ENCODE peak calls at places on chromosomes 11 and 22, in nine cellular contexts. A is epithelial cell of esophagus, I is ascending aorta, F is OCI-LY7, U is PC-9, E is PC-3, H is fibroblast of pulmonary artery, J is AG04450, T is cardiac muscle cell. O is an unnamed sample.

GRCh38 chr11:102293873-102294601 is 23.2 kb upstream of the BIRC3 start:
- DNase-seq in A (peak; percentile 70), I (no peak), F (peak; percentile 86), U (peak; percentile 64), E (peak; percentile 80), H (peak; percentile 69), J (no peak), T (peak; percentile 40), O (peak; percentile 53)

GRCh38 chr11:116882386-116882785 is 45.0 kb upstream of the APOA1 start:
- DNase-seq in A (peak; percentile 20), I (no peak), F (no peak), U (no peak), E (peak; percentile 32), H (peak; percentile 13), J (peak; percentile 61), T (no peak), O (peak; percentile 71)

GRCh38 chr11:65766535-65766934 is 14.2 kb downstream of the AP5B1 start:
- DNase-seq in A (no peak), I (no peak), F (no peak), U (no peak), E (peak; percentile 41), H (no peak), J (no peak), T (no peak), O (peak; percentile 2)

GRCh38 chr11:44894217-44894617 is 56.5 kb downstream of the TP53I11 start:
- DNase-seq in A (peak; percentile 48), I (no peak), F (peak; percentile 57), U (no peak), E (peak; percentile 65), H (peak; percentile 76), J (peak; percentile 53), T (peak; percentile 89), O (peak; percentile 15)

GRCh38 chr11:95503047-95503446 is 272.0 kb upstream of the SESN3 start:
- DNase-seq in A (peak; percentile 45), I (no peak), F (no peak), U (no peak), E (no peak), H (peak; percentile 40), J (no peak), T (no peak), O (no peak)

GRCh38 chr22:39897841-39898240 is 3.0 kb upstream of the GRAP2 start:
- DNase-seq in A (no peak), I (no peak), F (no peak), U (no peak), E (no peak), H (no peak), J (no peak), T (no peak), O (no peak)

GRCh38 chr22:36761553-36762240 is 14.2 kb downstream of the IFT27 start:
- DNase-seq in A (no peak), I (peak; percentile 31), F (no peak), U (no peak), E (no peak), H (no peak), J (no peak), T (no peak), O (no peak)

GRCh38 chr11:95541715-95542114 is 247.9 kb downstream of the FAM76B start:
- DNase-seq in A (no peak), I (no peak), F (no peak), U (no peak), E (no peak), H (no peak), J (no peak), T (no peak), O (no peak)

GRCh38 chr11:131884461-131885073 is 514.2 kb downstream of the NTM start:
- DNase-seq in A (no peak), I (no peak), F (no peak), U (no peak), E (no peak), H (no peak), J (no peak), T (no peak), O (no peak)

GRCh38 chr11:103024086-103024485 is 67.9 kb downstream of the DCUN1D5 start:
- DNase-seq in A (no peak), I (no peak), F (no peak), U (peak; percentile 44), E (no peak), H (peak; percentile 22), J (no peak), T (no peak), O (no peak)

GRCh38 chr11:27972432-27973170 is 135.4 kb downstream of the KIF18A start:
- DNase-seq in A (peak; percentile 19), I (no peak), F (no peak), U (no peak), E (no peak), H (peak; percentile 14), J (no peak), T (no peak), O (no peak)

GRCh38 chr22:40040927-40041326 is 46.2 kb downstream of the FAM83F start:
- DNase-seq in A (peak; percentile 74), I (peak; percentile 67), F (no peak), U (peak; percentile 68), E (peak; percentile 73), H (peak; percentile 80), J (no peak), T (peak; percentile 5), O (peak; percentile 37)

GRCh38 chr11:61609000-61609969 is 28.4 kb upstream of the SYT7 start:
- DNase-seq in A (no peak), I (no peak), F (no peak), U (no peak), E (peak; percentile 62), H (no peak), J (no peak), T (no peak), O (no peak)

GRCh38 chr11:69374110-69374981 is 80.4 kb downstream of the MYEOV start:
- DNase-seq in A (no peak), I (peak; percentile 55), F (peak; percentile 29), U (no peak), E (no peak), H (no peak), J (no peak), T (no peak), O (no peak)

GRCh38 chr22:45328822-45329535 is 19.2 kb downstream of the FAM118A start:
- DNase-seq in A (no peak), I (no peak), F (no peak), U (no peak), E (no peak), H (no peak), J (no peak), T (no peak), O (no peak)

GRCh38 chr22:45331486-45331885 is 21.8 kb downstream of the FAM118A start:
- DNase-seq in A (no peak), I (no peak), F (no peak), U (no peak), E (no peak), H (no peak), J (no peak), T (no peak), O (no peak)

GRCh38 chr22:45329536-45329936 is 19.8 kb downstream of the FAM118A start:
- DNase-seq in A (no peak), I (no peak), F (no peak), U (no peak), E (no peak), H (no peak), J (no peak), T (no peak), O (no peak)

GRCh38 chr22:45332001-45332400 is 22.3 kb downstream of the FAM118A start:
- DNase-seq in A (no peak), I (no peak), F (no peak), U (no peak), E (no peak), H (no peak), J (no peak), T (no peak), O (no peak)

GRCh38 chr22:45330548-45330947 is 20.8 kb downstream of the FAM118A start:
- DNase-seq in A (no peak), I (no peak), F (no peak), U (no peak), E (no peak), H (no peak), J (no peak), T (no peak), O (no peak)
- TF ChIP-seq CTCF in A (no peak), I (no peak), F (no peak), U (no peak), E (no peak), H (no peak), J (no peak), T (no peak), O (no peak)

DNA sequence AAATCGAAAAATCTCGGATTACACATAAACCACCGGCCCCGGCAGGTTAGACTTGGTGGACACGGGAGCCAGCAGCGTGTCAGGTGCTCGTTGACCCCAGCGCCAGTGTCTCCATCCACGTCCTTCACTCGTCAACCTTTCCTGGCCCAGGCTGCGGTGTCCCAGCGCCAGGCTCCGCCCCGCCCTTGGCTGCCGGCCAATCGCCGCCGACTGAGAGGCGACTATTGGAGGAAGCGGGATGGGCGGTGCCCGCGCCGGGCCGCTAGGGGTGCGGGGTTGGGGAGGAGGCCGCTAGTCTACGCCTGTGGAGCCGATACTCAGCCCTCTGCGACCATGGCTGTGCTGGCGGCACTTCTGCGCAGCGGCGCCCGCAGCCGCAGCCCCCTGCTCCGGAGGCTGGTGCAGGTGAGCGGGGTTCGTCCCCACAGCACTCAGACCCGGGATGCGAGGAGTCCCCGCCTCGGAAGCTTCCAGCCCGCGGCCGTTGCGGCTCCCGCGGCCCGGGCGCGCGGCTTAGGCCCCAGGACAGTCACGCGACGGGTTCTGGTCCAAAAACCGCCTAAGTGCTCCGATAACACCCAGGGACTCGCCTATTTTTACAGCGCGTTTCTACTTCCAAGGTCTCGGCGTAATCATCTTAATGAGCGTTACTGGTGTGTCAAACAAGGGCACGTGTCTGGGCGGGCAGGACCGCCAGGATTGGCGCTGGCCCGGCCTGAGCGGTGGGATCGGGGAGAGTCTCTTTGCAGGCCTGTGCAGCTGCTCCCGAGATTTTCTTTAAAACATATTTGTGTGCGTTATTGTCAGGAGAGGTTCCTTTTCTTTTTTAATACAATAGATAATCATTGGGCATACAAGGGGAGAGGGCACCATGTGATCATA is at the start of gene ACAT1:
- DNase-seq in A (peak; percentile 91), I (peak; percentile 99), F (peak; percentile 94), U (peak; percentile 88), E (peak; percentile 98), H (peak; percentile 88), J (peak; percentile 55), T (peak; percentile 95), O (peak; percentile 85)
- TF ChIP-seq CTCF in A (peak; percentile 16), I (no peak), F (no peak), U (peak; percentile 62), E (no peak), H (no peak), J (peak; percentile 22), T (no peak), O (peak; percentile 71)

DNA sequence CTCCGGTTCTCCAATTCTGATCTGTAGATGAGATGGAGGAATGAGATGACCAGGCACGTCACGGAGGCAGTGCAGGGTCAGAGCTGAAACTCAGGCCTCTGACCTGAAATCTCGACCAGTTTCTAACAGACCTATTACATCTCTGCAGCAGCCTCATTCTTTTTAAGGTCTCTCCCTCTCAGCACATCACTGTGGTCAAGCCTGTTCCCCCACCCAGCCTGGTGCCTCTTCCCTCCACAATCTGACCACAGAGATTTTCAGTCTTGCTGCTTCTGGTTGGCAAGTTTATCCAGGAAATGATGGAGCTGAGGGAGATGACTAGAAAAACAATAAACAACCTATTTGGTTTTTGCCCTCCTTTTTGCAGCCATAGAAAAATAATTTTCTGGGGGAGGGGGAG is 9.5 kb downstream of the GRAMD1B start:
- DNase-seq in A (no peak), I (no peak), F (no peak), U (peak; percentile 43), E (peak; percentile 28), H (no peak), J (no peak), T (no peak), O (no peak)
- TF ChIP-seq CTCF in A (no peak), I (no peak), F (no peak), U (no peak), E (no peak), H (no peak), J (no peak), T (no peak), O (no peak)

GRCh38 chr11:35412285-35412684 is 7.1 kb downstream of the SLC1A2 start:
- DNase-seq in A (no peak), I (no peak), F (no peak), U (no peak), E (peak; percentile 32), H (peak; percentile 33), J (no peak), T (peak; percentile 44), O (no peak)
- TF ChIP-seq CTCF in A (peak; percentile 54), I (no peak), F (peak; percentile 70), U (peak; percentile 78), E (peak; percentile 76), H (peak; percentile 44), J (peak; percentile 60), T (peak; percentile 32), O (peak; percentile 68)